ENCODE peak calls at places on chromosomes 5 and 9, in nine cellular contexts. Y is foreskin fibroblast; I is prostate gland; T is putamen; S is epithelial cell of esophagus; P is lower lobe of right lung; F is stimulated activated CD4-positive, alpha-beta T cell treated with anti-CD3 and anti-CD28 coated beads, Interleukin-1b, Interleukin-23, amount 100 ng/mL, for 24 hours; U is T-helper 9 cell; G is AG04450. R is an unnamed sample.

GRCh38 chr5:83058718-83059117 is 18.5 kb downstream of the TMEM167A start:
- DNase-seq in Y (no peak), I (no peak), T (no peak), S (no peak), P (no peak), F (no peak), U (no peak), G (no peak), R (no peak)

GRCh38 chr9:31023793-31024192 is 1360.7 kb upstream of the ACO1 start:
- DNase-seq in Y (no peak), I (no peak), T (no peak), S (no peak), P (no peak), F (no peak), U (no peak), G (no peak), R (no peak)

GRCh38 chr9:108859459-108860114 is 2.5 kb upstream of the ACTL7A start:
- DNase-seq in Y (peak; percentile 27), I (no peak), T (no peak), S (peak; percentile 94), P (no peak), F (no peak), U (no peak), G (no peak), R (no peak)

GRCh38 chr5:13985736-13986418 is 41.4 kb upstream of the DNAH5 start:
- DNase-seq in Y (peak; percentile 94), I (no peak), T (no peak), S (peak; percentile 79), P (no peak), F (no peak), U (no peak), G (peak; percentile 70), R (no peak)

GRCh38 chr9:116899337-116900006 is 212.4 kb downstream of the TRIM32 start:
- DNase-seq in Y (no peak), I (no peak), T (no peak), S (no peak), P (no peak), F (no peak), U (no peak), G (peak; percentile 21), R (no peak)

GRCh38 chr5:61275841-61276240 is 56.2 kb upstream of the ZSWIM6 start:
- DNase-seq in Y (peak; percentile 82), I (no peak), T (no peak), S (peak; percentile 84), P (peak; percentile 88), F (no peak), U (no peak), G (peak; percentile 36), R (peak; percentile 95)

GRCh38 chr5:171863928-171864327 is 78.3 kb downstream of the SMIM23 start:
- DNase-seq in Y (peak; percentile 75), I (no peak), T (no peak), S (peak; percentile 82), P (no peak), F (no peak), U (no peak), G (peak; percentile 52), R (no peak)

GRCh38 chr9:136610426-136610825 is 52.3 kb upstream of the EGFL7 start:
- DNase-seq in Y (no peak), I (no peak), T (no peak), S (no peak), P (no peak), F (no peak), U (no peak), G (no peak), R (no peak)

GRCh38 chr9:73155389-73155788 is 3.7 kb downstream of the ANXA1 start:
- DNase-seq in Y (peak; percentile 28), I (no peak), T (no peak), S (peak; percentile 43), P (no peak), F (no peak), U (no peak), G (no peak), R (no peak)

GRCh38 chr5:153756540-153756939 is 266.1 kb downstream of the GRIA1 start:
- DNase-seq in Y (peak; percentile 36), I (no peak), T (no peak), S (peak; percentile 14), P (no peak), F (no peak), U (no peak), G (no peak), R (no peak)

GRCh38 chr5:82347213-82347947 is 69.2 kb upstream of the RPS23 start:
- DNase-seq in Y (peak; percentile 91), I (no peak), T (peak; percentile 66), S (peak; percentile 24), P (no peak), F (no peak), U (no peak), G (peak; percentile 47), R (no peak)

GRCh38 chr5:3622961-3623360 is 27.3 kb downstream of the IRX1 start:
- DNase-seq in Y (no peak), I (no peak), T (no peak), S (peak; percentile 71), P (no peak), F (no peak), U (no peak), G (no peak), R (no peak)

GRCh38 chr9:105191508-105192118 is 52.8 kb upstream of the SLC44A1 start:
- DNase-seq in Y (no peak), I (no peak), T (no peak), S (peak; percentile 18), P (no peak), F (no peak), U (no peak), G (no peak), R (peak; percentile 62)

GRCh38 chr5:76723266-76723665 is 7.3 kb downstream of the F2R start:
- DNase-seq in Y (no peak), I (no peak), T (no peak), S (no peak), P (no peak), F (no peak), U (no peak), G (no peak), R (no peak)

GRCh38 chr9:109319072-109319630 is 1.7 kb downstream of the EPB41L4B start:
- DNase-seq in Y (no peak), I (no peak), T (no peak), S (peak; percentile 47), P (peak; percentile 57), F (no peak), U (no peak), G (no peak), R (no peak)

GRCh38 chr9:21708225-21708624 is 94.2 kb upstream of the MTAP start:
- DNase-seq in Y (peak; percentile 33), I (no peak), T (no peak), S (peak; percentile 69), P (no peak), F (no peak), U (no peak), G (no peak), R (no peak)

GRCh38 chr9:114153761-114154596 is 1.4 kb upstream of the COL27A1 start:
- DNase-seq in Y (peak; percentile 52), I (peak; percentile 29), T (no peak), S (peak; percentile 37), P (no peak), F (no peak), U (no peak), G (no peak), R (no peak)

GRCh38 chr9:127983847-127984289 is 3.1 kb upstream of the EEIG1 start:
- DNase-seq in Y (no peak), I (no peak), T (no peak), S (no peak), P (no peak), F (no peak), U (no peak), G (no peak), R (no peak)

GRCh38 chr9:86773437-86773836 is 173.9 kb downstream of the GAS1 start:
- DNase-seq in Y (no peak), I (no peak), T (no peak), S (no peak), P (no peak), F (no peak), U (no peak), G (no peak), R (no peak)

GRCh38 chr5:174617910-174618309 is 106.5 kb upstream of the MSX2 start:
- DNase-seq in Y (no peak), I (no peak), T (no peak), S (no peak), P (no peak), F (no peak), U (no peak), G (no peak), R (no peak)

GRCh38 chr9:98281281-98281680 is 25.8 kb upstream of the TBC1D2 start:
- DNase-seq in Y (no peak), I (no peak), T (no peak), S (no peak), P (no peak), F (no peak), U (no peak), G (no peak), R (no peak)

GRCh38 chr9:89640391-89640790 is 35.6 kb downstream of the GADD45G start:
- DNase-seq in Y (no peak), I (no peak), T (no peak), S (no peak), P (peak; percentile 64), F (no peak), U (no peak), G (no peak), R (peak; percentile 59)

GRCh38 chr5:115986358-115986757 is 24.1 kb downstream of the LVRN start:
- DNase-seq in Y (peak; percentile 68), I (no peak), T (no peak), S (no peak), P (no peak), F (no peak), U (no peak), G (peak; percentile 26), R (no peak)

GRCh38 chr5:153463806-153464205 is 26.7 kb upstream of the GRIA1 start:
- DNase-seq in Y (peak; percentile 91), I (no peak), T (no peak), S (peak; percentile 77), P (no peak), F (no peak), U (no peak), G (peak; percentile 6), R (no peak)

GRCh38 chr9:126126012-126126411 is 200.6 kb upstream of the MVB12B start:
- DNase-seq in Y (no peak), I (no peak), T (no peak), S (no peak), P (no peak), F (no peak), U (no peak), G (no peak), R (no peak)